ENCODE peak calls at places on chromosomes 11 and 22, in six cellular contexts. R is ascending aorta, P is transverse colon, N is adrenal gland, F is pancreas, G is PC-3. Y is an unnamed sample.

GRCh38 chr11:16926868-16927267 is 87.3 kb downstream of the PLEKHA7 start:
- DNase-seq in R (no peak), P (no peak), F (no peak), N (no peak), G (no peak), Y (no peak)

GRCh38 chr22:30825711-30826505 is 131.2 kb downstream of the OSBP2 start:
- DNase-seq in F (no peak), N (no peak), G (no peak), R (peak; percentile 34), P (no peak), Y (no peak)

GRCh38 chr11:102798012-102798746 is at the start of gene MMP1:
- DNase-seq in F (no peak), N (no peak), R (no peak), G (peak; percentile 98), P (no peak), Y (no peak)

GRCh38 chr11:17148536-17148935 is 59.2 kb downstream of the PIK3C2A start:
- DNase-seq in N (no peak), P (no peak), F (no peak), G (peak; percentile 27), R (no peak), Y (no peak)

GRCh38 chr11:1389103-1389931 is 417 bp upstream of the BRSK2 start:
- DNase-seq in R (peak; percentile 98), F (peak; percentile 99), G (peak; percentile 92), P (peak; percentile 95), N (peak; percentile 99), Y (peak; percentile 96)

GRCh38 chr11:117384045-117384444 is 56.4 kb downstream of the CEP164 start:
- DNase-seq in P (no peak), F (no peak), G (peak; percentile 95), N (peak; percentile 5), R (no peak), Y (no peak)

GRCh38 chr11:71456831-71457230 is 3.8 kb downstream of the NADSYN1 start:
- DNase-seq in N (no peak), R (no peak), P (no peak), F (no peak), G (no peak), Y (peak; percentile 30)

GRCh38 chr22:35958334-35958733 is 70.3 kb downstream of the RBFOX2 start:
- DNase-seq in P (no peak), G (no peak), R (no peak), N (no peak), F (no peak), Y (no peak)

GRCh38 chr11:6251120-6251733 is 8.4 kb upstream of the CCKBR start:
- DNase-seq in N (peak; percentile 78), R (peak; percentile 78), G (peak; percentile 78), F (peak; percentile 86), P (peak; percentile 82), Y (peak; percentile 63)

GRCh38 chr22:26579331-26579886 is 10.5 kb downstream of the TPST2 start:
- DNase-seq in R (no peak), P (peak; percentile 62), G (no peak), N (no peak), F (no peak), Y (no peak)

GRCh38 chr11:88861618-88862017 is 204.2 kb downstream of the GRM5 start:
- DNase-seq in N (no peak), G (no peak), F (no peak), R (no peak), P (no peak), Y (no peak)

GRCh38 chr11:100849009-100849913 is 162.2 kb downstream of the ARHGAP42 start:
- DNase-seq in F (no peak), G (no peak), P (no peak), R (no peak), N (no peak), Y (no peak)

GRCh38 chr11:6402561-6402981 is 12.3 kb downstream of the SMPD1 start:
- DNase-seq in F (no peak), N (no peak), P (peak; percentile 57), R (no peak), G (no peak), Y (no peak)

GRCh38 chr11:67411785-67412152 is 3.7 kb upstream of the CARNS1 start:
- DNase-seq in F (no peak), P (no peak), N (no peak), G (no peak), R (no peak), Y (no peak)

GRCh38 chr22:19713650-19714319 is 518 bp upstream of the SEPTIN5 start:
- DNase-seq in P (no peak), N (no peak), F (peak; percentile 56), G (no peak), R (no peak), Y (peak; percentile 43)

GRCh38 chr11:134399293-134399654 is 12.8 kb downstream of the B3GAT1 start:
- DNase-seq in N (no peak), P (no peak), R (no peak), F (no peak), G (no peak), Y (no peak)

GRCh38 chr11:8068605-8069221 is 12.3 kb upstream of the TUB start:
- DNase-seq in F (no peak), P (peak; percentile 20), N (peak; percentile 92), R (peak; percentile 69), G (peak; percentile 39), Y (peak; percentile 70)

GRCh38 chr22:20642668-20643179 is 131.2 kb upstream of the SERPIND1 start:
- DNase-seq in N (no peak), F (no peak), P (no peak), R (no peak), G (no peak), Y (no peak)

DNA sequence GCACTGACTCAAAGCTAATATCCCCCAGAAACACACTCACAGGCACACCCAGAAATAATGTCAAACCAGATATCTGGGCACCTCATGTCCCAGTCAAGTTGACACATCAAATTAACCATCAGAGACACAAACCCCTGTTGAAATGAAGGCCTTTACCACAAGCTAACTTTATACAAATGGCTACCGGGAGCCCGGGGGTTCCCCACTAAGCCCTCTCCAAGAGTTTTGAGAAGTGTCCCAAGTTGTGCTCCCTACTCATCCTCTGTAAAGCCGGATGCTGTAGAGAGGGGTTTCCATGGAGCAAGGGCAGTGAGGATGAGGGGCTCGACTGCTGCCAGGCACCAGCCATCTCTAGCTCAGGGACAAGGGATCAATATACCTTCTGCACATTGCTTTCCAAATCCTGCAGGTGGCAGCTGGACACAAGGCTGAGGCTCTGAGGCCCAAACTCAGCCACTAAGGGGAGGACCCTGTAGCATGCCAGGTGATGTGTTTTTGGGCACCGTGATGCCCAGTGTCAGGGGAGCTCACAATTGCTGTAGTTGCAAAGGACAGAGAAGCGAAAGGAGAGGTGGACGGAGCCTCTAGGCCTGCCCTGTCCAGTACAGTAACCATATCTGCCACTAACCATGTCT is 145.7 kb downstream of the TTC17 start:
- DNase-seq in R (no peak), G (peak; percentile 53), F (no peak), P (no peak), N (peak; percentile 49), Y (no peak)
- TF ChIP-seq CTCF in R (peak; percentile 30), G (peak; percentile 62), F (no peak), P (peak; percentile 9), N (peak; percentile 65), Y (no peak)

GRCh38 chr22:29040385-29041275 is 21.0 kb downstream of the C22orf31 start:
- DNase-seq in G (peak; percentile 64), P (peak; percentile 66), R (peak; percentile 85), N (peak; percentile 83), F (peak; percentile 55), Y (no peak)
- H3K27ac ChIP-seq in G (no peak overlapping the region), P (no peak overlapping the region), R (peak overlapping the region; percentile 35), N (no peak overlapping the region), F (peak overlapping the region; percentile 14), Y (no peak overlapping the region)

GRCh38 chr11:74902342-74902741 is 46.5 kb downstream of the XRRA1 start:
- DNase-seq in G (no peak), F (no peak), N (no peak), R (no peak), P (no peak), Y (no peak)
- H3K9me3 ChIP-seq in G (peaks cover 11% of the 10 kb centered on the region), F (no peaks in the 10 kb centered on the region), N (peaks cover 15% of the 10 kb centered on the region), R (peaks cover 45% of the 10 kb centered on the region), P (peaks cover 25% of the 10 kb centered on the region), Y (peaks cover 21% of the 10 kb centered on the region)

DNA sequence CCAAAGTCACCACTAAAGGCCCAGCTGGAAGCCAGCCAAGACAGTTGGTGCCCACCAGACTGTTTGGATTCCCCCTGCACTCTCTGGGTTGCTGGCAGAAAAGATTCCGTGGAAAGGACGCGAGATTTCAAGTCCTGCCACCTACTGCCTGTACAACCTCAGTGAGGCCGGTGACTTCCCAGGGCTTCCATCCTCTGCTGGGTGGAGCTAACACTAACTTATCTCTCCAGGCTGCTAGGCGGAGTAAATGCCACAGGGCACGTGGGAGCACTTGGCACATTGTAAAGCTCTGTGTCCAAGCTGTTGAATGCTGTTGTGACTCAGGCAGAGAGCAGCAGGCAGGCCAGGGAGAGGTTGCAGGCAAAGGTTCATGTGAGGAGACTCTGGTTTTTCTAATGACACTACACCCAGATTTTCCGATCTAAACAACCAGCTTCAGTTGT is 50.9 kb upstream of the CDON start:
- DNase-seq in F (peak; percentile 90), N (peak; percentile 97), R (peak; percentile 97), P (peak; percentile 90), G (peak; percentile 98), Y (peak; percentile 92)
- TF ChIP-seq CTCF in F (no peak), N (no peak), R (peak; percentile 26), P (no peak), G (no peak), Y (no peak)

DNA sequence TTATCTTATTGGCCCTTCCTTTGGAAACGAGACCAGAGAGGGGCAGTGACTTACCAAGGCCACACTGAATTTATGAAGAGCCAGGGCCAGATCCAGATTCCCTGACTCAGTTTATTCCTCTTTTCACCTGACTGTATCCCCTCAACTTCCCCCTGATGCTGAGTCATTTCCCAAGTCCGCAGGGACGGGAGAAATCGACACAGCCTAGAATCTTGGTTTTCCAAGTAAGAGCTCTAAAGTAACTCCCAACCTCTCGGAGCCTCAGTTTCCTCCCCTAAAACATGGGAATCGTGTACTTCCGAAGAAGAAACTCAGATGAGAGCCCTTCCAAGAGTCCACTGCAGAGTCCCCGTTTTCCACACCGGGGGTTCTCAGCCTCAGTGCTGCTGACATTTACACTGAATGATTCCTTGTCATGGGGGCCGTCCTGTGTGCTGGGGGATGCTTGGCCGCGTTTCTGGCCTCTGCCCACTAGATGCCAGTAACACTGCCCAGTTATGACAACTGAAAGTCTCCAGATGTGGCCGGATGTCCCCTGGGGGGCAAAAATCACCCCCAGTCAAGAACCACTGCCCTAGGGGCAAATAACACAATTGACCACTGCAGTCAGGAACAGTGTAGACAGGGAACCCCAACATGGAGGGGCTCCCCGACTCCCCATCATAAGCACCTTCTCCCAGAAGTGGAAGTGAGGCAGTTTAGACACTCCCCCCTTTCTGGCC is 11.2 kb downstream of the MPST start:
- DNase-seq in G (no peak), R (no peak), F (no peak), P (no peak), N (no peak), Y (no peak)
- H3K27ac ChIP-seq in G (no peak overlapping the region), R (no peak overlapping the region), F (peak overlapping the region; percentile 82), P (peak overlapping the region; percentile 88), N (no peak overlapping the region), Y (no peak overlapping the region)

GRCh38 chr11:130737041-130737830 is 179.0 kb downstream of the SNX19 start:
- DNase-seq in P (no peak), G (no peak), F (no peak), R (no peak), N (no peak), Y (no peak)
- H3K9me3 ChIP-seq in P (peaks cover 18% of the 10 kb centered on the region), G (peaks cover 16% of the 10 kb centered on the region), F (no peaks in the 10 kb centered on the region), R (peaks cover 24% of the 10 kb centered on the region), N (peaks cover 10% of the 10 kb centered on the region), Y (peaks cover 22% of the 10 kb centered on the region)